ENCODE peak calls at places on chromosome 18, in eight cellular contexts. Z is type B pancreatic cell, M is right atrium auricular region, L is colonic mucosa, F is fibroblast of the aortic adventitia, Q is GM12865, T is endodermal cell, G is DND-41. Y is an unnamed sample.

GRCh38 chr18:48928787-48929186 is 22.0 kb downstream of the SMAD7 start:
- DNase-seq in Z (no peak), M (no peak), L (peak), F (peak), Q (peak), T (no peak), G (peak), Y (peak)

GRCh38 chr18:22005191-22005824 is 164.1 kb upstream of the GATA6 start:
- DNase-seq in Z (no peak), M (no peak), L (no peak), F (peak), Q (no peak), T (no peak), G (no peak), Y (no peak)

GRCh38 chr18:77528877-77529276 is 279.2 kb downstream of the GALR1 start:
- DNase-seq in Z (no peak), M (no peak), L (no peak), F (no peak), Q (no peak), T (no peak), G (no peak), Y (no peak)

GRCh38 chr18:3104190-3105054 is 91.5 kb upstream of the LPIN2 start:
- DNase-seq in Z (no peak), M (no peak), L (no peak), F (peak), Q (no peak), T (no peak), G (no peak), Y (no peak)

GRCh38 chr18:13608791-13609552 is 117.4 kb downstream of the FAM210A start:
- DNase-seq in Z (no peak), M (peak), L (no peak), F (no peak), Q (peak), T (no peak), G (peak), Y (peak)

GRCh38 chr18:29060349-29060748 is 883.4 kb upstream of the CDH2 start:
- DNase-seq in Z (no peak), M (no peak), L (no peak), F (no peak), Q (no peak), T (no peak), G (no peak), Y (no peak)

GRCh38 chr18:2927745-2928144 is 80.9 kb downstream of the EMILIN2 start:
- DNase-seq in Z (no peak), M (no peak), L (no peak), F (no peak), Q (no peak), T (peak), G (no peak), Y (no peak)

GRCh38 chr18:74012954-74013630 is 134.5 kb downstream of the FBXO15 start:
- DNase-seq in Z (no peak), M (no peak), L (no peak), F (no peak), Q (no peak), T (no peak), G (no peak), Y (no peak)

GRCh38 chr18:46731316-46731715 is 25.5 kb downstream of the ST8SIA5 start:
- DNase-seq in Z (no peak), M (no peak), L (no peak), F (no peak), Q (no peak), T (peak), G (no peak), Y (no peak)

GRCh38 chr18:9366126-9366714 is 31.6 kb downstream of the TWSG1 start:
- DNase-seq in Z (no peak), M (no peak), L (peak), F (peak), Q (no peak), T (peak), G (no peak), Y (no peak)

GRCh38 chr18:65436430-65436829 is 314.4 kb upstream of the CDH7 start:
- DNase-seq in Z (no peak), M (no peak), L (no peak), F (no peak), Q (no peak), T (peak), G (no peak), Y (no peak)

GRCh38 chr18:5457467-5457957 is 86.3 kb downstream of the EPB41L3 start:
- DNase-seq in Z (no peak), M (no peak), L (no peak), F (no peak), Q (no peak), T (no peak), G (no peak), Y (no peak)

GRCh38 chr18:54004828-54005227 is 219.6 kb downstream of the MBD2 start:
- DNase-seq in Z (no peak), M (no peak), L (no peak), F (peak), Q (peak), T (peak), G (no peak), Y (no peak)

GRCh38 chr18:58671941-58672565 is 788 bp downstream of the MALT1 start:
- DNase-seq in Z (no peak), M (no peak), L (peak), F (peak), Q (peak), T (no peak), G (no peak), Y (peak)

GRCh38 chr18:79200546-79201268 is 131.5 kb downstream of the ATP9B start:
- DNase-seq in Z (no peak), M (no peak), L (peak), F (peak), Q (peak), T (peak), G (no peak), Y (peak)

GRCh38 chr18:79509536-79509930 is 113.8 kb downstream of the NFATC1 start:
- DNase-seq in Z (peak), M (no peak), L (no peak), F (no peak), Q (no peak), T (no peak), G (no peak), Y (peak)

GRCh38 chr18:66210875-66211274 is 393.0 kb downstream of the CDH19 start:
- DNase-seq in Z (no peak), M (no peak), L (no peak), F (no peak), Q (no peak), T (no peak), G (no peak), Y (no peak)

GRCh38 chr18:37574113-37574512 is 8.5 kb upstream of the CELF4 start:
- DNase-seq in Z (no peak), M (no peak), L (no peak), F (no peak), Q (no peak), T (peak), G (no peak), Y (no peak)

GRCh38 chr18:45793295-45793965 is 32.0 kb upstream of the SIGLEC15 start:
- DNase-seq in Z (no peak), M (no peak), L (no peak), F (peak), Q (peak), T (no peak), G (no peak), Y (no peak)

GRCh38 chr18:50039736-50040135 is 155.2 kb downstream of the MYO5B start:
- DNase-seq in Z (no peak), M (no peak), L (no peak), F (no peak), Q (no peak), T (no peak), G (no peak), Y (no peak)

GRCh38 chr18:74870950-74871349 is 273.3 kb downstream of the ZNF407 start:
- DNase-seq in Z (no peak), M (no peak), L (no peak), F (no peak), Q (no peak), T (no peak), G (no peak), Y (no peak)

GRCh38 chr18:30999186-30999585 is 43.4 kb downstream of the DSC3 start:
- DNase-seq in Z (no peak), M (no peak), L (no peak), F (no peak), Q (peak), T (no peak), G (no peak), Y (no peak)
- TF ChIP-seq CTCF in Z (peak), M (no peak), L (no peak), F (no peak), Q (no peak), T (no peak), G (no peak), Y (no peak)

DNA sequence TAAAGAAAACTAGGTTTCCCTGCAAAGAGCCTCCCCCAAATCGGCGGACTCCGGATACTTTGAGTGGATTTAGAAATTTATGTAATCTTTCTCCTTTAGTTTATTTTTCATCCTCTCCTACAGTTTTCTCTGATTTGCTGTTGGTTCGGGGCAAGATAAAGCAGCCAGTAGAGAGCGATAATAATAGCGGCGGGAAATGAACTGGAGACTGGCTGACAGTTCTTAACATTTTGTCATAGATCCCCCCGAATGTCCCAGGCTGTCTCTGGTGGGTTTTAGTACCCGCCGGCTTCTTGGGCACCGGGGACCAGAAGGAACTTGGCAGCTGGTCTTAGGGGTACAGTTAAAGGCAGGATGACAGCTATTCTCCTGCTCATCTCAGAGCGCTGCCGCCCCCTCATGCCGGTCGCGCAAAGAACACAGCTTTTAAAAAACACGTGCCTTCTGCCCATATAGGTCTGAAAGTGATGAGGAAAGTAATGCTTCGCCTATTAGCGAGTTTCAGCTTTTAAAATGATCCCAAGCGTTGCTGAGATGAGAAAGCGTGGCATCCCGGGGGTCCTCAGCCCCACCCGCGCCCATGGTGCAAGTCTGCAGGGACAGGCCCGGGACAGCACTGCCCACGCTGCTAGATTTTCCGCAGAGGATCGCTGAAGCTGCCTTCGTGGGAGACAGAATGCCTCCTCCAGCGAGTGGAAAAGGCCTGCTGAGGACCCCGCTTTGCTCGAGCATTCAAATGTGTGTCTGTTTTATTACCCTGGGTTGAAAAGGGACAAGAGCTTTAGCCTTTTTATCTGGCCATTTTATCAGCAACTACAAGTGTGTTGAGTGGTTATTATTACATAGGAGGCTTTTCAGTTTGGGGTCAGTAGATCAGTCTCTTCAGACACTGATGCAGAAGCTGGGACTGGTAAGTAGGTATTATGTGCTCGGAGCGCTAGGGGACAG is 3.8 kb downstream of the ONECUT2 start:
- DNase-seq in Z (no peak), M (no peak), L (no peak), F (no peak), Q (no peak), T (peak), G (no peak), Y (peak)
- TF ChIP-seq CTCF in Z (no peak), M (no peak), L (no peak), F (no peak), Q (no peak), T (peak), G (no peak), Y (no peak)

DNA sequence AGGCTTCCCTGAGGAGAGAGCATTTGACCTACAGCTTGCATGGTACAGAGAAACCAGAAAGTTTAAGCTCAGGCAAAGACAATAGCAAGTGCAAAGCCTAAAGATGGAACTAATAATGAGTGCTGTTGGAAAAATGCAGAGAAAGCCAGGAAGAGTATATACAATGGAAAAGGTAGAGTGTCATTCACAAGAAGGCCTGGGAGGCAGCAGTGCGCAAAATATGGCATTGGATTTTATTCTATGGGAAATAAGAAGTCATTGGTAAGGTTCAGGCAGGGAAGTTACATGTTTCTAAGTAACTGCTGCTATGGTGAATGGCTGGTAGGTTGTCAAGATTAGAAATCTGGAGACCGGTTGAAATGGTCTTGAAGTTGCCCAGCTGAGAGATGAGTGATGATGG is 2167.3 kb upstream of the CELF4 start:
- DNase-seq in Z (no peak), M (no peak), L (no peak), F (no peak), Q (no peak), T (peak), G (no peak), Y (no peak)
- TF ChIP-seq CTCF in Z (peak), M (no peak), L (no peak), F (no peak), Q (no peak), T (peak), G (no peak), Y (no peak)

DNA sequence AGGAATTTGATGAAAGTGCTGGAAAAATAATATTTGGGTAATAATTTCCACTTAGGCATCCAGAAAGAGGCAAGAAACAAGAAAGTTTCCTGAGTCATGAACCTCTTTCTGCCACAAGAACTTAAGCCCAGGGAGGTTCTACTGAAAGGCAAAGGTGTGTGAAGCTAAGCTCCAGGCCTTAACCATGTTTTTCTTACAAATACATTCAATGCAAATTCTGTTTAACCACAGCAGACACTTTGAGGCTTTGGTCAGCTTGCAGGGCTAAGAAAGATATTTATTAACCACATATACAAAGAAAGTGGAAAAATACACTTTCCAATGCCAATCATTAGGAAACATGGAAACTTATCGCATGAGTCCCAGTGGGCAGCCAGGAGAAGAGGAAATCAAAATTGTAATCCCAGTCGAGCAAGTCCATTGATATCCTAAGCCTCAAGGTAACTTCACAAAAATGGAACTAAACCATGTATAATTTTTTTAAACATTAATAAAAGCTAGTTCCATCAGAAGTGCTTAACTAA is 68.3 kb downstream of the PIEZO2 start:
- DNase-seq in Z (no peak), M (no peak), L (no peak), F (no peak), Q (peak), T (no peak), G (no peak), Y (no peak)
- TF ChIP-seq CTCF in Z (no peak), M (no peak), L (no peak), F (no peak), Q (no peak), T (no peak), G (no peak), Y (no peak)

GRCh38 chr18:35998967-35999366 is 26.5 kb downstream of the RMP24 start:
- DNase-seq in Z (no peak), M (no peak), L (no peak), F (peak), Q (peak), T (no peak), G (no peak), Y (no peak)
- TF ChIP-seq CTCF in Z (peak), M (no peak), L (no peak), F (peak), Q (peak), T (peak), G (peak), Y (peak)

GRCh38 chr18:41513438-41513837 is 441.6 kb upstream of the PIK3C3 start:
- DNase-seq in Z (no peak), M (no peak), L (no peak), F (no peak), Q (no peak), T (no peak), G (no peak), Y (no peak)
- TF ChIP-seq CTCF in Z (no peak), M (no peak), L (no peak), F (no peak), Q (no peak), T (no peak), G (no peak), Y (no peak)

DNA sequence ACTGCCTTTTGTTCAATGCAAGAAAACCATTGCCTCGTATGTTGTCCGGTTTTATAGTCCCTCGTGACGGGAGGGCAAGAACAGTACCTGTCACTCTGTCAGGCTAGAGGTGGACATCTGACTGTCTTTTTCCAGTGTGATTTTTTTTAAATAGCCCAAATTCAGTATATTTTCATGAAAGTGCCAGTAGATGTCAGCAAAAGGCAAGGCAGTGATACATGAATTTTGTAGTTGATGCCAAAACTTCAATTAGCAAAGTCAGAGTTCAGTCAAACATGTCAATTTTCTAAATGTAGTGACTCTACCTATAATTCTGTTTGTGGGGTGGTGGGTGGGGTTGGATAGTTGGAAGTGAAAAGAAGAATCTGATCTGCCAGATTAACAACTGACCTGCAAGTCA is 296.0 kb upstream of the MC4R start:
- DNase-seq in Z (no peak), M (no peak), L (no peak), F (no peak), Q (no peak), T (peak), G (no peak), Y (no peak)
- TF ChIP-seq CTCF in Z (peak), M (no peak), L (no peak), F (no peak), Q (no peak), T (peak), G (peak), Y (no peak)

DNA sequence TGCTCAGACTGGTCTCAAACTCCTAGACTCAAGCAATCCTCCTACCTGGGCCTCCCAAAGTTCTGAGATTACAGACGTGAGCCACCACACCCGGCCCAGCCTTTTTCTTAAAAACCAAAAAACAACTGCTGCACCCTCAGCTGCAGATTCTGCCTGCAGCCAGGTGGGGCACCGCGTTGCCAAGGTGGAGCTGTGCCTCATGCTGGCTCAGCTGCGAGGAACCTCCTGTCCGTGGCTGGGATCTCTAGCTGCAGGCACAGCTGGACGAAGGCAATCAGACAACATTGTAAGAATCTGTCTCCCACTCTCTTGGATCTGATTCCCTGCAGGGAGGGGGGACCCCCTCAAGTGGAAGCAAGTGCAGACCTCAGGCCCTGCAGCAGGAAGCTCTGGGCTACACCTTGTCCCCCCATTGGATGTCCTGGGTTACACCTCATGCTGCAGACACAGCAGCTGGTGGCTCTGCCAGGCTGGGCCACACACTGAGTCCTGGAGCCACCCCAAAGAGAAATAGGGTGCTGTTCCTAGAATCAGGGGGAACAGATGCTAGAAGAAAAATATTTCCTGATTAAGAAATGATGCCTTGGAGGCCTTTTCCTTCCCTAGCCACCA is 24.1 kb downstream of the CIDEA start:
- DNase-seq in Z (no peak), M (no peak), L (no peak), F (no peak), Q (peak), T (peak), G (no peak), Y (peak)
- TF ChIP-seq CTCF in Z (peak), M (no peak), L (no peak), F (peak), Q (no peak), T (peak), G (peak), Y (no peak)

GRCh38 chr18:26051845-26052244 is 38.6 kb downstream of the SS18 start:
- DNase-seq in Z (no peak), M (no peak), L (no peak), F (no peak), Q (no peak), T (no peak), G (no peak), Y (no peak)
- TF ChIP-seq CTCF in Z (no peak), M (no peak), L (no peak), F (no peak), Q (no peak), T (no peak), G (no peak), Y (no peak)

GRCh38 chr18:1585881-1586488 is 681.3 kb downstream of the ADCYAP1 start:
- DNase-seq in Z (no peak), M (no peak), L (no peak), F (peak), Q (peak), T (no peak), G (no peak), Y (no peak)
- TF ChIP-seq CTCF in Z (peak), M (peak), L (peak), F (peak), Q (peak), T (peak), G (peak), Y (peak)